ENCODE peak calls at places on chromosomes 11 and 22, in four cellular contexts. Q, C, D and T are unnamed samples. For H3K4me1, the result is how much of the 10 kb centered on the place peaks cover.

GRCh38 chr11:2570841-2571597 is 126.2 kb downstream of the KCNQ1 start:
- DNase-seq in Q (no peak), C (no peak), D (no peak), T (no peak)

GRCh38 chr11:16809901-16810668 is 71.6 kb downstream of the C11orf58 start:
- DNase-seq in Q (no peak), C (no peak), D (peak), T (no peak)

GRCh38 chr11:91960770-91961169 is 263.8 kb upstream of the FAT3 start:
- DNase-seq in Q (no peak), C (no peak), D (no peak), T (no peak)

GRCh38 chr22:39318507-39319283 is 728 bp downstream of the RPL3 start:
- DNase-seq in Q (no peak), C (no peak), D (no peak), T (no peak)

GRCh38 chr11:64224151-64224890 is 1.7 kb downstream of the TRPT1 start:
- DNase-seq in Q (no peak), C (no peak), D (no peak), T (no peak)

GRCh38 chr11:113311536-113311935 is 2.8 kb upstream of the TTC12 start:
- DNase-seq in Q (no peak), C (no peak), D (peak), T (no peak)

GRCh38 chr11:123642435-123642834 is 12.0 kb downstream of the SCN3B start:
- DNase-seq in Q (no peak), C (no peak), D (no peak), T (no peak)

GRCh38 chr22:43537019-43537585 is 125.3 kb downstream of the MPPED1 start:
- DNase-seq in Q (peak), C (no peak), D (no peak), T (no peak)

GRCh38 chr22:44335903-44336803 is 23.4 kb upstream of the SHISAL1 start:
- DNase-seq in Q (no peak), C (no peak), D (no peak), T (no peak)

GRCh38 chr22:17872491-17872890 is 98.2 kb upstream of the BID start:
- DNase-seq in Q (peak), C (no peak), D (peak), T (no peak)

GRCh38 chr11:133955091-133955846 is 1.5 kb downstream of the IGSF9B start:
- DNase-seq in Q (no peak), C (no peak), D (no peak), T (no peak)

GRCh38 chr11:128772814-128773213 is 78.9 kb downstream of the FLI1 start:
- DNase-seq in Q (no peak), C (no peak), D (no peak), T (no peak)

GRCh38 chr11:13094930-13095687 is 86.0 kb downstream of the RASSF10 start:
- DNase-seq in Q (no peak), C (no peak), D (no peak), T (peak)
- TF ChIP-seq ELK1 in Q (no peak), C (no peak), D (no peak), T (no peak)

GRCh38 chr22:37905534-37906363 is at the start of gene MICALL1:
- DNase-seq in Q (peak), C (no peak), D (peak), T (peak)
- H3K4me1 ChIP-seq in Q (under half), C (under half), D (under half), T (under half)

DNA sequence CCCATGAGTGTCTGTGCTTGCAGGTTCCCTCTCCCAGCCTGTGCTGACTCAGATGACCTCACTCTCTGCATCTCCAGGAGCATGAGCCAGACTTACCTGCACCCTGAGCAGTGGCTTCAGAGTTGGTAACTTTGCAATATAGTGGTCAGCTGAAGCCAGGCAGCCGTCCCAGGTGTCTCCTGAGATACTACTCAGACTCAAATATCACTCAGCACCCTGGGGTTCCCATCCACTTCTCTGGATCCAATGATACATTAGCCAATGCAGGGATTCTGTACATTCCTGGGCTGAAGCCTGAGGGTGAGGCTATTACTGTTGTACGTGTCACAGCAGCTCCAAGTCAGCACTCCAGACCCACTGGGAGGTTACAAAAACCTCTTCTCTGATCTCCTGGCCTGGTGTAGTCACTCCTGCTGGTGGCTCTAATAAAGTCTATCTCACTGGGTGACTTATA is 87.8 kb upstream of the TOP3B start:
- DNase-seq in Q (no peak), C (no peak), D (no peak), T (no peak)
- TF ChIP-seq ELK1 in Q (no peak), C (no peak), D (no peak), T (no peak)

DNA sequence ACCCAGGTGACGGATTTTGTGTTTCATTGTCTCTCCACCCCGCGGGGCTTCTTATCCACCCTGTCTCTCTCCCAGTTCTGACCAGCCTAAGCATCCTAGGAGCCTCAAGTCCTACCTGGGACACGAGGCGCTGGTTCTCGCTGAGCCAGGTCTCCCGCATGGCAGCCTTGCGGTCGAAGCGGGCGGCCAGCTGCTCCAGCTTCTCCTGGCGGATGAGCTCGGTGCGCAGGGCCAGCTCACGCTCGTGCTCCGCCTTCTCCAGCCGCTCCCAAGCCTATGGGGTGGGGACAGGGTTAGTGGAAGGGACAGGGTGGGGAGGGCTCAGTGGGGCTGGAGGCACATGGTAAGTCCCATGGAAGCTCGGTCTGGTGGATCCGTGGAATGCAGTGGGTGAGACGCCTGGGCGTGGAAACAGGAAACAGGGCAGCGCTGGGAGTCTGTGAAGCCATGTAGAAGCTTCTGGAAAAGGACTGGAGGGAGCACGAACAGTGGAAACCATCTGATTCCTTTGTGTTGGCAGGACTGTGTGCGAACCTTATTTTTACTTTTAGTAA is 20.9 kb downstream of the SPTBN2 start:
- DNase-seq in Q (no peak), C (no peak), D (no peak), T (no peak)
- H3K4me1 ChIP-seq in Q (under half), C (under half), D (under half), T (under half)

GRCh38 chr11:125902315-125902926 is 585 bp downstream of the PUS3 start:
- DNase-seq in Q (peak), C (no peak), D (no peak), T (no peak)

GRCh38 chr11:125904678-125905077 is 370 bp downstream of the DDX25 start:
- DNase-seq in Q (no peak), C (no peak), D (no peak), T (no peak)

GRCh38 chr11:125902927-125903752 is at the start of gene PUS3:
- DNase-seq in Q (peak), C (peak), D (peak), T (peak)

GRCh38 chr11:125903753-125904659 is at the start of gene DDX25:
- DNase-seq in Q (no peak), C (no peak), D (no peak), T (no peak)

GRCh38 chr11:125901872-125902271 is 1.1 kb downstream of the PUS3 start:
- DNase-seq in Q (no peak), C (no peak), D (no peak), T (no peak)
- TF ChIP-seq ELK1 in Q (no peak), C (no peak), D (no peak), T (no peak)

DNA sequence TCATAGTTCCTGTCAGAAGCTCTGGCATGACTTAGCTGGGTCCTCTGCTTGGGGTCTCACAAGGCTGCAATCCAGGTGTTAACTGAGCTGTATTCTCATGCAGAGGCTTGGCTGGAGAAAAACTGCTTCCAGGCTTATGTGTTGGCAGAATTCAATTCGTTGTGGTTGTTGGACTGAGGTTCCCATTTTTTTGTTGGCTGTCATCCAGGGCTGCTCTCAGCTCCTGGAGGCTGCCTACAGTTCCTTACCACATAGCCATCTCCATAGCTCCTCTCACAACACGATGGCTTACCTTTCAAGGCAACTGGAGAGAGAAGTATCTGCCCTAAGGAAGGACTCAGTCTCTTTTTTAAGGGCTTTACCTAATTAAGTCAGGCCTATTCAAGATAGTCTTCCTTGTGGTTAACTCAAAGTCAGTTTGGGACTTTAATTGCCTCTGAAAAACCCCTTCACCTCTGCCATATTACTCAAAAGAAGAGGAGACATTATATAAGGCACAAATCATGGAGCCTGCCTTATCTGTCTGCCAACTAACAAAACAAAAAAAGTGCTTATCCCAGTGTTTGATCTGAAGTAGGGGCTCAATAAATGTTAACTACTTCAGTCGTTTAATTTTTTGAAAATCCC is 35.2 kb downstream of the OR2AG2 start:
- DNase-seq in Q (no peak), C (no peak), D (no peak), T (no peak)
- H3K4me1 ChIP-seq in Q (under half), C (under half), D (under half), T (under half)